ENCODE peak calls at places on chromosomes 13 and 19, in ten cellular contexts. H is thyroid gland, V is A549, O is uterus, F is esophagus squamous epithelium, A is adrenal gland, W is heart left ventricle, B is IMR-90, R is right lobe of liver, P is sigmoid colon. K is an unnamed sample.
A peak's percentile ranks its signal among the peaks of the same experiment; 100 is the strongest.

GRCh38 chr19:12703056-12703455 is 6.6 kb upstream of the FBXW9 start:
- DNase-seq in R (no peak), A (no peak), F (no peak), V (no peak), H (no peak), O (no peak), W (no peak), B (peak; percentile 43), P (no peak), K (no peak)

GRCh38 chr19:15379996-15380647 is 535 bp upstream of the AKAP8 start:
- DNase-seq in W (no peak), P (peak; percentile 81), A (peak; percentile 65), F (no peak), B (peak; percentile 11), V (peak; percentile 35), H (peak; percentile 53), R (peak; percentile 73), O (no peak), K (no peak)

GRCh38 chr19:38737297-38737865 is 6.9 kb downstream of the CAPN12 start:
- DNase-seq in V (no peak), O (no peak), W (no peak), F (no peak), A (no peak), H (no peak), B (no peak), P (no peak), R (no peak), K (no peak)

GRCh38 chr13:98798849-98799645 is 46.6 kb upstream of the SLC15A1 start:
- DNase-seq in F (no peak), V (no peak), B (peak; percentile 61), R (no peak), H (no peak), O (no peak), P (no peak), W (no peak), A (no peak), K (no peak)

GRCh38 chr13:24888291-24888931 is 124.4 kb downstream of the RNF17 start:
- DNase-seq in P (no peak), A (no peak), F (no peak), W (no peak), R (no peak), V (no peak), O (no peak), B (no peak), H (no peak), K (no peak)

GRCh38 chr19:2782357-2782935 is 627 bp downstream of the SGTA start:
- DNase-seq in B (no peak), V (no peak), F (no peak), H (no peak), R (no peak), A (no peak), O (no peak), P (no peak), W (no peak), K (peak; percentile 16)

GRCh38 chr13:99375806-99376080 is 68.5 kb upstream of the GPR183 start:
- DNase-seq in H (no peak), F (no peak), A (no peak), W (no peak), V (no peak), P (no peak), B (no peak), R (no peak), O (no peak), K (no peak)

GRCh38 chr13:31725841-31726240 is 13.5 kb upstream of the RXFP2 start:
- DNase-seq in V (no peak), P (no peak), B (no peak), O (no peak), A (no peak), R (no peak), W (no peak), H (no peak), F (no peak), K (no peak)

GRCh38 chr13:109273326-109273751 is 513.0 kb downstream of the IRS2 start:
- DNase-seq in R (no peak), P (no peak), B (peak; percentile 29), H (no peak), F (no peak), O (no peak), A (no peak), V (no peak), W (no peak), K (no peak)
- H3K4me1 ChIP-seq in R (no peaks in the 10 kb centered on the region), P (peaks cover 19% of the 10 kb centered on the region), B (peaks cover 10% of the 10 kb centered on the region), H (no peaks in the 10 kb centered on the region), F (no peaks in the 10 kb centered on the region), O (no peaks in the 10 kb centered on the region), A (peaks cover 7% of the 10 kb centered on the region), V (peaks cover 40% of the 10 kb centered on the region), W (peaks cover 4% of the 10 kb centered on the region), K (no peaks in the 10 kb centered on the region)

GRCh38 chr19:7463575-7463974 is 25.3 kb downstream of the PEX11G start:
- DNase-seq in B (no peak), R (no peak), W (no peak), P (no peak), O (no peak), F (no peak), H (no peak), V (no peak), A (no peak), K (no peak)

GRCh38 chr19:7470540-7471305 is 18.1 kb downstream of the PEX11G start:
- DNase-seq in P (no peak), B (no peak), R (no peak), V (no peak), O (no peak), A (no peak), F (no peak), H (no peak), W (no peak), K (no peak)

GRCh38 chr19:7468840-7469239 is 20.0 kb downstream of the PEX11G start:
- DNase-seq in H (no peak), B (no peak), V (no peak), F (no peak), O (no peak), P (no peak), R (no peak), A (no peak), W (no peak), K (no peak)

GRCh38 chr19:7469654-7470285 is 19.1 kb downstream of the PEX11G start:
- DNase-seq in R (no peak), A (no peak), W (no peak), B (no peak), F (no peak), P (no peak), V (no peak), H (no peak), O (no peak), K (no peak)

GRCh38 chr19:7467009-7467989 is 21.5 kb downstream of the PEX11G start:
- DNase-seq in P (no peak), V (no peak), O (no peak), F (no peak), H (no peak), R (no peak), A (no peak), W (no peak), B (no peak), K (no peak)
- TF ChIP-seq POLR2A in P (no peak), V (no peak), O (no peak), F (no peak), H (no peak), R (no peak), A (no peak), W (no peak), B (no peak), K (no peak)

DNA sequence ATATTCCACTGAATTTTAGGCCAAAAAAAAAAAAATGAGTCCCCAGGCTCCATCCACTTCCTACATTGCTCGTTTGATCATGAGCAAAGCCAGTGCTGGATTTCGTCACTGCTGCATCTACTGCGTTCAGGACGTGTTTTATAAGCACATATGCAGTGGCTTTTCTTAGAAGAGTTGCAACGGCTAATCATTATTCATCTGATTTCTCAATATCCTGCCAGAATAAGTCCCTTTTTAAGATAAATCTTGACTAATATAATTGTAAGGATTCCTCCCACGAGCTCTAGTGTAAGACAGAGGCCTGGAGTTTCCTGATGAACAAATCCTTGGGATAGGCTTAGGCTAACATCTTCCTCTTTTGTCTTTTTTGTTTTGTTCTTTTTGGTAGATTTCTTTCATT is 19.5 kb downstream of the FAM124A start:
- DNase-seq in W (no peak), V (no peak), R (no peak), B (no peak), O (peak; percentile 65), H (no peak), P (peak; percentile 91), A (peak; percentile 18), F (no peak), K (peak; percentile 40)
- H3K4me1 ChIP-seq in W (peaks cover 3% of the 10 kb centered on the region), V (no peaks in the 10 kb centered on the region), R (no peaks in the 10 kb centered on the region), B (no peaks in the 10 kb centered on the region), O (no peaks in the 10 kb centered on the region), H (peaks cover 14% of the 10 kb centered on the region), P (peaks cover 64% of the 10 kb centered on the region), A (peaks cover 19% of the 10 kb centered on the region), F (no peaks in the 10 kb centered on the region), K (no peaks in the 10 kb centered on the region)

GRCh38 chr19:45905016-45905415 is 2.6 kb upstream of the MYPOP start:
- DNase-seq in W (no peak), F (no peak), B (no peak), H (no peak), A (no peak), P (no peak), O (no peak), V (no peak), R (no peak), K (no peak)

GRCh38 chr19:45901912-45902650 is at the start of gene MYPOP:
- DNase-seq in B (no peak), O (peak; percentile 23), V (no peak), H (peak; percentile 21), F (no peak), P (no peak), W (no peak), R (no peak), A (no peak), K (no peak)

GRCh38 chr19:45901432-45901903 is 945 bp downstream of the MYPOP start:
- DNase-seq in P (peak; percentile 82), F (no peak), A (peak; percentile 65), W (no peak), R (peak; percentile 70), B (peak; percentile 42), H (peak; percentile 33), V (no peak), O (peak; percentile 56), K (peak; percentile 58)

GRCh38 chr19:45900661-45901431 is 1.6 kb downstream of the MYPOP start:
- DNase-seq in P (no peak), R (no peak), B (no peak), O (no peak), V (no peak), W (no peak), H (no peak), A (no peak), F (no peak), K (no peak)

DNA sequence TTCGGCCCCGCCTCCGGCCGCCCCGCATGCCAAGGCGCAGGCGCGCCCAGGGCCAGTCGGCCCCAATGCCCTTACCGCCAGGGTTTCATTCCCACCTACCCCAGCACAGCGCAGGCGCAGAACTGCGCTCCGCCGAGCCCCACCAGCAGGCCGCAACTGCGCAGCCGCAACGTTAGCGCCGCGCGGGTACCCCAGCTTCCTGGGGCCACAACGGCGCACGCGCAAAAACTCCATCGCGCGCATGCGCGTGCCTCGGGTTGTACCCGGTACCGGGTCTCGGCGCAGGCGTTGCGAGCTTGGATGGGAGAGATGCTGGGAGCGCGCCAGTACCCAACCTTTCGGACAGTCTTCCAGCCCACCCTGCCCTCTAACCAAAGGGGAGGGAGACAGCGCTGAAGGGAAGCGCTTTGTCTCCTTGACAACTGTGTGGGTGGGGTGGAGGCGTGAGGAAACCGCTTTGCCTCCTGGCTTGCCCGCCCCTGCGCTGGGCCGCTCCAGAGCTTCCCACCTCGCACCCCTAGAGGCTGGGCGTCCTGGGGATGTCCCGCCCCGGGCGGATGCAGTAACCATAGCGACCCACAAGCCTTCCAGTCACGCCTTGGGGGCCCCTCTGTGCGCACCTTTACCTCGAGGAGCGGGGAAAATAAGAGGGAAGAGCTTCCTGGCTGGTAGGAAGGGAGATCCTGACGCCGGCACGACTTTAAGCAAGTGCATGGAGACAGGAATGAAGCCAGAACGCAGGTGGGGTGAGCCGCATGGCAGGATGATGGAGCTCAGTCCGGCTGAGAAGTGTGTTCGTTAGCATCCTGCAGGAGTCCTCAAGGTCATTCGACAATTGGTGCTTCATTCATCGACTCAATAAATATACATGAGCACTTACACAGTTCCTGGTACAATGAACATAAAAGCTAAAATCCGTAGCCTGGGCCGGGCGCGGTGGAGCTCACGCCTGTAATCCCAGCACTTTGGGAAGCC is 525 bp upstream of the MYPOP start:
- DNase-seq in H (peak; percentile 98), B (peak; percentile 96), P (peak; percentile 99), W (peak; percentile 98), A (peak; percentile 98), V (peak; percentile 100), F (peak; percentile 76), O (peak; percentile 100), R (peak; percentile 99), K (peak; percentile 99)
- TF ChIP-seq POLR2A in H (peak; percentile 79), B (no peak), P (peak; percentile 45), W (no peak), A (no peak), V (peak; percentile 94), F (no peak), O (peak; percentile 80), R (peak; percentile 51), K (peak; percentile 77)

K was measured in body of pancreas.